ENCODE peak calls at places on chromosome 1, in four cellular contexts. N is MCF 10A; D is NCI-H1417; C is activated naive CD8-positive, alpha-beta T cell treated with anti-CD3 and anti-CD28 coated beads, Interleukin-2, amount 50 U/mL, for 24 hours. U is an unnamed sample.

GRCh38 chr1:39852214-39852791 is 31.0 kb downstream of the TRIT1 start:
- DNase-seq in N (peak), D (peak), C (no peak), U (no peak)

GRCh38 chr1:43267291-43267805 is 2.4 kb upstream of the TMEM125 start:
- DNase-seq in N (no peak), D (no peak), C (no peak), U (peak)

GRCh38 chr1:203122159-203122558 is 5.4 kb upstream of the ADORA1 start:
- DNase-seq in N (no peak), D (no peak), C (no peak), U (no peak)

GRCh38 chr1:34590211-34590623 is 164.6 kb upstream of the GJB5 start:
- DNase-seq in N (peak), D (peak), C (no peak), U (peak)

GRCh38 chr1:242556276-242556675 is 31.8 kb upstream of the PLD5 start:
- DNase-seq in N (peak), D (no peak), C (no peak), U (no peak)

GRCh38 chr1:162678439-162678838 is 46.2 kb downstream of the DDR2 start:
- DNase-seq in N (peak), D (no peak), C (no peak), U (peak)

GRCh38 chr1:22117851-22118250 is 25.0 kb downstream of the WNT4 start:
- DNase-seq in N (no peak), D (no peak), C (no peak), U (peak)

GRCh38 chr1:35857830-35858229 is 25.2 kb upstream of the AGO1 start:
- DNase-seq in N (peak), D (no peak), C (no peak), U (peak)

GRCh38 chr1:74729741-74730478 is 2.9 kb downstream of the CRYZ start:
- DNase-seq in N (peak), D (no peak), C (no peak), U (peak)

U was measured in RPMI7951.